ENCODE peak calls at places on chromosomes 7 and 10, in four cellular contexts. S is dorsolateral prefrontal cortex, O is psoas muscle, X is AG04450. Q is an unnamed sample.

GRCh38 chr10:127315888-127316287 is 119.5 kb upstream of the INSYN2A start:
- DNase-seq in S (no peak), O (no peak), X (no peak), Q (no peak)

GRCh38 chr7:116547347-116547746 is 22.5 kb downstream of the CAV1 start:
- DNase-seq in S (no peak), O (peak), X (no peak), Q (no peak)

GRCh38 chr7:43700059-43700501 is 29.2 kb downstream of the COA1 start:
- DNase-seq in S (no peak), O (no peak), X (peak), Q (no peak)

GRCh38 chr10:24721254-24722106 is 2.2 kb downstream of the ARHGAP21 start:
- DNase-seq in S (no peak), O (no peak), X (no peak), Q (no peak)

GRCh38 chr7:30650455-30650854 is 31.8 kb downstream of the CRHR2 start:
- DNase-seq in S (no peak), O (no peak), X (no peak), Q (no peak)

GRCh38 chr10:92239600-92240288 is 51.1 kb downstream of the CPEB3 start:
- DNase-seq in S (peak), O (peak), X (no peak), Q (no peak)

GRCh38 chr10:30803901-30804322 is 174.4 kb upstream of the LYZL2 start:
- DNase-seq in S (no peak), O (peak), X (peak), Q (no peak)

GRCh38 chr7:141674702-141675101 is 27.3 kb downstream of the DENND11 start:
- DNase-seq in S (no peak), O (no peak), X (no peak), Q (no peak)

GRCh38 chr7:72504057-72504456 is 91.9 kb upstream of the CALN1 start:
- DNase-seq in S (no peak), O (no peak), X (no peak), Q (no peak)

GRCh38 chr10:51867956-51868355 is 168.6 kb upstream of the CSTF2T start:
- DNase-seq in S (no peak), O (no peak), X (peak), Q (no peak)

GRCh38 chr10:9254353-9254752 is 1199.9 kb downstream of the GATA3 start:
- DNase-seq in S (no peak), O (no peak), X (peak), Q (no peak)

GRCh38 chr10:11562888-11563287 is 48.6 kb downstream of the USP6NL start:
- DNase-seq in S (no peak), O (no peak), X (no peak), Q (no peak)

GRCh38 chr7:120168066-120168465 is 104.9 kb upstream of the KCND2 start:
- DNase-seq in S (no peak), O (no peak), X (peak), Q (no peak)

GRCh38 chr10:68831961-68832455 is 4.7 kb downstream of the STOX1 start:
- DNase-seq in S (no peak), O (no peak), X (no peak), Q (no peak)

GRCh38 chr10:68828833-68829232 is 1.5 kb downstream of the STOX1 start:
- DNase-seq in S (no peak), O (no peak), X (no peak), Q (no peak)

GRCh38 chr10:68829952-68830351 is 2.6 kb downstream of the STOX1 start:
- DNase-seq in S (no peak), O (no peak), X (no peak), Q (no peak)

GRCh38 chr10:68829494-68829893 is 2.2 kb downstream of the STOX1 start:
- DNase-seq in S (no peak), O (no peak), X (no peak), Q (no peak)

DNA sequence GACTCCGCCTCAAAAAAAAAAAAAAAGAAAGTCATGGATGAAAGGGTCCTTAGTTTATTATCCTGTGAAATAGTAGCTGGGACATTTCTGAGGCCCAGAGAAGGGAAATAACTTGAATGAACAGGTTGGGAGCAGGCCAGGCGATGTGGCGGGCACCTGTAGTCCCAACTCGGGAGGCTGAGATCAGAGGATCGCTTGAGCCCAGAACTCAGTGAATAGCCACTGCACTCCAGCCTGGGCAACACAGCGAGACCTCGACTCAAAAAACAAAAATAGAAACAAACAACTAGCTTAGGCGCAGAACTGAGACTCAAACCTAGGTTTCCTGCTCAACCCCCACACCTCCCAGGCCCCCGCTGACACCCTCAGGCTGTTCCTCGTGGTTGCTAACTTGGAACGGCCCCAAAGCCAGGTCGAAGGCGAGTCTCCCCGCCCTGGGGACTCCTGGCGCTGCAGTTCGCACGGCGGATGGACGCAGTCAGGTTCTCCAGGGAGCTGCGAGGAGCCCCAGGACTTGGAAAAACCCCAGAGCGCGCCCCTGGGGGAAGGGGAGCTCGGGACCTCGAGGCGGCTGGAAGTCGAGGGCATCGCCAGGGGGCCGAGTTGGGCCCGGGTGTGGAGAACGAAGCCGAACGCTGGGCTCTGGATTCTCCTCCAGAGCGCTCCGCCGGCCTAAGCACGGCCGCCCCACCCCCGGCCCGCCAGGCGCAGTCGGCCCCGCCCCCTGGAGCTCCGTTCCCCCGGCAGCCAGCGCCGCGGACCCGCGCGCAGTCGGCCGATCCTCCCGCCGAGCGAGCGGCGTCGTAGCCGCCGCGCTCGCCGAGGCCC is at the start of gene STOX1:
- DNase-seq in S (peak), O (peak), X (no peak), Q (peak)
- TF ChIP-seq CTCF in S (no peak), O (no peak), X (no peak), Q (peak)

GRCh38 chr7:121761399-121761798 is 111.6 kb upstream of the PTPRZ1 start:
- DNase-seq in S (no peak), O (no peak), X (no peak), Q (no peak)

DNA sequence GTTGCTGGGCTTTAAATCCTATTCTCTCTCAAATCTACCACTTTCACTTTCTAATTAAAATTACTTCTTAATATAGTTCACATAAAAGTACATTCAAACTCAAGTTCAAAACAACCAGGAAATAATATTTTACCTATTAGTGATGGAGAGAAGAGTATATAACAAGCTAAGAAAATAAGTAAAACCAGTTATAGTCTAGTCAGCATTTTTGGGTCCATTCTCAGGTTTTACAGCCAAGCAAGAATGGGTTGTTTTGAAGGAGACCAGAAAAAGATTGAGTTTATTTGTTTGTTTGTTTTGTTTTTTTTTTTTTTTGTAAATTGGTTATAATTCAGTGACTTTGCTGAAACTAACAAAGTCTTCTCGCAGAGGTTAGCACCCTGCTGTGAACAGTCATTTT is 106.3 kb upstream of the PTPRZ1 start:
- DNase-seq in S (no peak), O (no peak), X (no peak), Q (no peak)
- H3K4me3 ChIP-seq in S (no peak), O (no peak), X (no peak), Q (no peak)

GRCh38 chr7:1593091-1593866 is 23.4 kb upstream of the PSMG3 start:
- DNase-seq in S (no peak), O (no peak), X (no peak), Q (no peak)
- TF ChIP-seq CTCF in S (no peak), O (no peak), X (peak), Q (peak)

GRCh38 chr7:103990991-103991390 is 1.5 kb upstream of the RELN start:
- DNase-seq in S (no peak), O (no peak), X (no peak), Q (no peak)
- H3K4me3 ChIP-seq in S (no peak), O (no peak), X (no peak), Q (peak)